ENCODE peak calls at places on chromosomes 1 and 21, in six cellular contexts. J is HCT116, I is breast epithelium, A is sigmoid colon, M is transverse colon, T is prostate gland. F is an unnamed sample. For H3K27me3, the result is how much of the 10 kb centered on the place peaks cover.

GRCh38 chr21:45607021-45607921 is 36.3 kb upstream of the PCBP3 start:
- DNase-seq in J (no peak), I (no peak), A (no peak), M (no peak), T (no peak), F (peak)

GRCh38 chr1:62022348-62022747 is 172.3 kb upstream of the L1TD1 start:
- DNase-seq in J (no peak), I (no peak), A (no peak), M (no peak), T (no peak), F (no peak)

GRCh38 chr1:39799770-39800470 is 11.3 kb upstream of the BMP8B start:
- DNase-seq in J (peak), I (peak), A (peak), M (peak), T (peak), F (peak)

GRCh38 chr1:35452086-35452485 is 105.1 kb downstream of the KIAA0319L start:
- DNase-seq in J (no peak), I (peak), A (peak), M (peak), T (peak), F (peak)

GRCh38 chr1:232624892-232625291 is 5.0 kb downstream of the SIPA1L2 start:
- DNase-seq in J (no peak), I (no peak), A (no peak), M (no peak), T (no peak), F (no peak)

GRCh38 chr1:51284487-51284954 is 45.8 kb downstream of the TTC39A start:
- DNase-seq in J (peak), I (no peak), A (no peak), M (peak), T (no peak), F (no peak)

GRCh38 chr1:62210960-62211359 is 16.3 kb downstream of the L1TD1 start:
- DNase-seq in J (no peak), I (no peak), A (no peak), M (no peak), T (no peak), F (no peak)

GRCh38 chr1:36582066-36582755 is 99.5 kb upstream of the CSF3R start:
- DNase-seq in J (no peak), I (no peak), A (no peak), M (no peak), T (no peak), F (no peak)

GRCh38 chr1:17004466-17005364 is 7.0 kb downstream of the ATP13A2 start:
- DNase-seq in J (no peak), I (no peak), A (no peak), M (no peak), T (no peak), F (no peak)

GRCh38 chr1:17002524-17002902 is 9.2 kb downstream of the ATP13A2 start:
- DNase-seq in J (no peak), I (no peak), A (no peak), M (no peak), T (no peak), F (no peak)

GRCh38 chr1:17007121-17007520 is 4.6 kb downstream of the ATP13A2 start:
- DNase-seq in J (no peak), I (no peak), A (no peak), M (no peak), T (no peak), F (no peak)

GRCh38 chr1:17008208-17008855 is 3.4 kb downstream of the ATP13A2 start:
- DNase-seq in J (no peak), I (no peak), A (no peak), M (no peak), T (no peak), F (no peak)

GRCh38 chr1:17005365-17005740 is 6.4 kb downstream of the ATP13A2 start:
- DNase-seq in J (no peak), I (no peak), A (no peak), M (no peak), T (no peak), F (no peak)
- TF ChIP-seq POLR2AphosphoS5 in J (no peak), I (no peak), A (no peak), M (no peak), T (no peak), F (no peak)

GRCh38 chr1:2413495-2414296 is 1.3 kb upstream of the PEX10 start:
- DNase-seq in J (no peak), I (no peak), A (no peak), M (peak), T (no peak), F (peak)

GRCh38 chr1:2414297-2414958 is 2.1 kb upstream of the PEX10 start:
- DNase-seq in J (no peak), I (peak), A (peak), M (peak), T (peak), F (peak)

GRCh38 chr1:2411801-2412394 is 466 bp downstream of the PEX10 start:
- DNase-seq in J (no peak), I (peak), A (no peak), M (no peak), T (no peak), F (no peak)

GRCh38 chr1:2412773-2413494 is 570 bp upstream of the PEX10 start:
- DNase-seq in J (no peak), I (no peak), A (no peak), M (peak), T (no peak), F (peak)

DNA sequence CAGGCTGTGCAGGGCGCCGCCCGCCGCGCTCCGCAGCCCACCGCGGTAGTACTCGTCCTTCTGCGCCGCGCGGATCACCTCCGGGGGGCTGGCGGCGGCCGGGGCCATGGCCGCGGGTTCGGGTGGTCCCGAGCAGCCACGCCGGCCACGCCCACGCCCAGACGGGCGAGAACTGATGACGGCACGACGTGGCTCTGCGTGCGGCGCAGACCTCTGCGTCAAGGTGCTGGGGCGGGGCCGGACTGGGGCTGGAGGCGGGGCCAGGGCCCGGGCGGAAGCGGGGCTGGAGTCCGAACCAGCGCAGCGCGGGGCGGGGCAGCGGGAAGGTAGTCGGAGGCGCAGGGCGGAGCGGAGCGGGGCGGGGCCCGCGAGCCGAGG is at the start of gene PEX10:
- DNase-seq in J (peak), I (peak), A (peak), M (peak), T (peak), F (peak)
- TF ChIP-seq POLR2A in J (no peak), I (no peak), A (peak), M (no peak), T (no peak), F (no peak)

DNA sequence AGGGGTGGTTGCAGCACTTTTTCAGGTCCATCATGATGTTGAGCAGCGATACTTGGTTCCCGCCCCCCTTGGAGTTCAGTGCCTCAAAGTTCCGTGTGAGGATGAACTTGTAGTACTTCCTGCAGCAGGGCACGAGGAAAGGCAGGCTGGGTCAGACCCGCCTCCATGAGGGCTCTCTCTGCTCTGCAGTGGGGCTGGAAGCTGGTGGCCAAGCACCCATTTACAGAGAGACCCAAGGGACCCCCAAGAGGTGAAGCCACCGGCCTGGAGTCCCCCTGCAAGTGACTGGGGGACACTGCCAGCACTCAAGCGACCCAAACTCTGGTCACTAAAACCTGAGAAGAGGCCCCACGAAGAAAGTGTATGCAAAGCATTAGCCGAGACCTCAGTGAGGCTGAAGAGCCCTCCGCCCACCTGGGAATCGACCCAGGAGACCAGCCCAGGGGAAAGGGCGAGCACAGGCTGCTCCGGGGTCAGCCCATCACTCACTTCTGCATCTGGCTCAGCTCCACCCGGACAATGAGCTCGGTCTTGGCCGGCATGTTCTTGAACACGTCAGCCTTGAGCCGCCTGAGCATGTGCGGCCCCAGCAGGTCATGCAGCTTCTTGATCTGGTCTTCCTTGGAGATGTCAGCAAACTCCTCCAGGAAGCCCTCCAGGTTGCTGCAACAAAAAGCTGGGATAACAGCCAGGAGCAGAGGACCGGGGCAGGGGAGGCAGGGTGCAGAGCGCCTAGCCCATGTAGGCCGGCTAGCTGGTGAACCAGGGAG is 45.2 kb downstream of the CHD5 start:
- DNase-seq in J (no peak), I (no peak), A (peak), M (no peak), T (no peak), F (no peak)
- H3K27me3 ChIP-seq in J (under half), I (under half), A (under half), M (under half), T (under half), F (under half)

GRCh38 chr21:39330001-39330400 is 16.6 kb upstream of the BRWD1 start:
- DNase-seq in J (no peak), I (no peak), A (no peak), M (no peak), T (no peak), F (no peak)

GRCh38 chr21:39327727-39328126 is 14.3 kb upstream of the BRWD1 start:
- DNase-seq in J (no peak), I (no peak), A (no peak), M (no peak), T (no peak), F (no peak)

GRCh38 chr21:39321424-39321823 is 8.0 kb upstream of the BRWD1 start:
- DNase-seq in J (no peak), I (no peak), A (no peak), M (no peak), T (no peak), F (no peak)

GRCh38 chr21:39325458-39325857 is 12.0 kb upstream of the BRWD1 start:
- DNase-seq in J (no peak), I (no peak), A (no peak), M (no peak), T (no peak), F (no peak)

DNA sequence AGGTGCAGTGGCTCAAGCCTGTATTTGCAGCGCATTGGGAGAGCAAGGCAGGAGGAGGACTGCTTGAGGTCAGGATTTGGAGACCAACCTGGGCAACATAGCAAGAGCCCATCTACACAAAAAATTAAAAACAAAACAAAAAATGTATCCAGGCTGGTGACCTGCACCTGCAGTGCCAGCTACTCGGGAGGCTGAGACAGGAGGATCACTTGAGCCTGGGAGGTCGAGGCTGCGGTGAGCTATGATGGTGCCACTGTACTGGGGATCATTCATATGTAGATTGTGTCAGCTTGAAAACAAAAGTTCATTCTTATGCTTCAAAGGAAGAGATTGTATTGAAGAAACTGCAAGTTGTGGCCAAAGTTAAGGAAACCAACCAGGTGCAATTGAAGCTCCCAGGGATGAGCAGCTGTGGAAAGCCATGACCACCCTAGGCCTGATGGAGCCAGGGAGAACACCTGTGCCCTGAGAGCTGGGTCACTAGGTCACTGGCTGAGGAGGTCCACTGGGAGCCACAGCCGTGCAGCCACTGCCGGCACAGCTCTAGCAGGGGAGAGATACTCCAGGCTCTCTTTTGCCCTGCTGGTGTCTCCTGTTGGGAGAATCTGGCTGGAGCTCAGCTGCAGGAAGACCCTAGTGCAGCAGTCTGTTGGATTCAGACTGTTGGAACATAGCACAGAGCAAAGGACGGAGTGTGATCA is 13.3 kb upstream of the BRWD1 start:
- DNase-seq in J (no peak), I (no peak), A (no peak), M (no peak), T (no peak), F (no peak)
- TF ChIP-seq POLR2AphosphoS5 in J (no peak), I (no peak), A (no peak), M (no peak), T (no peak), F (no peak)

F was measured in suprapubic skin.